ENCODE peak calls at places on chromosomes 5 and 9, in seven cellular contexts. K is thyroid gland, V is ovary, X is A549, I is HepG2, O is GM12891, Y is transverse colon. Z is an unnamed sample.

GRCh38 chr9:77554706-77555105 is 93.4 kb downstream of the GNA14 start:
- DNase-seq in I (no peak), Y (no peak), X (no peak), K (no peak), V (no peak), O (no peak), Z (no peak)

GRCh38 chr5:68277427-68277826 is 61.9 kb downstream of the PIK3R1 start:
- DNase-seq in I (no peak), K (no peak), X (no peak), V (no peak), O (no peak), Y (no peak), Z (peak)

GRCh38 chr9:13064060-13064459 is 215.4 kb downstream of the MPDZ start:
- DNase-seq in I (no peak), K (no peak), O (no peak), X (no peak), V (no peak), Y (no peak), Z (no peak)

GRCh38 chr5:17440766-17441165 is 57.3 kb upstream of the TAF11L2 start:
- DNase-seq in V (no peak), O (no peak), I (no peak), K (no peak), Y (no peak), X (no peak), Z (no peak)

GRCh38 chr9:110048976-110049698 is 158.8 kb downstream of the C9orf152 start:
- DNase-seq in X (no peak), V (no peak), I (no peak), K (peak), O (peak), Y (no peak), Z (no peak)

GRCh38 chr5:122358382-122358990 is 46.4 kb downstream of the SNCAIP start:
- DNase-seq in O (no peak), Y (no peak), V (no peak), I (no peak), X (no peak), K (no peak), Z (no peak)

GRCh38 chr9:117783828-117784227 is 79.6 kb downstream of the TLR4 start:
- DNase-seq in I (no peak), X (no peak), Y (peak), K (no peak), O (peak), V (no peak), Z (no peak)

GRCh38 chr9:129143031-129143441 is 31.8 kb downstream of the PTPA start:
- DNase-seq in O (peak), I (peak), K (peak), Y (peak), X (peak), V (peak), Z (peak)

GRCh38 chr9:13967493-13967892 is 346.4 kb downstream of the NFIB start:
- DNase-seq in V (no peak), K (no peak), X (no peak), O (no peak), Y (no peak), I (no peak), Z (no peak)

GRCh38 chr5:145846087-145846486 is 10.9 kb upstream of the PRELID2 start:
- DNase-seq in V (no peak), I (no peak), X (no peak), O (no peak), Y (no peak), K (no peak), Z (no peak)

GRCh38 chr9:83312543-83312942 is 225.7 kb downstream of the FRMD3 start:
- DNase-seq in I (no peak), X (no peak), O (no peak), K (no peak), V (no peak), Y (no peak), Z (no peak)

GRCh38 chr5:55991768-55992486 is 2.8 kb downstream of the IL6ST start:
- DNase-seq in Y (no peak), I (peak), O (no peak), V (no peak), K (no peak), X (no peak), Z (no peak)

GRCh38 chr5:151202381-151203139 is 21.3 kb downstream of the CCDC69 start:
- DNase-seq in X (peak), K (no peak), V (no peak), Y (no peak), I (no peak), O (no peak), Z (peak)

GRCh38 chr9:73824671-73825070 is 672.5 kb upstream of the RORB start:
- DNase-seq in I (no peak), K (no peak), Y (no peak), V (no peak), X (no peak), O (no peak), Z (no peak)

GRCh38 chr5:158471179-158471924 is 612.4 kb upstream of the CLINT1 start:
- DNase-seq in I (no peak), O (no peak), X (no peak), K (peak), Y (no peak), V (no peak), Z (no peak)

GRCh38 chr9:110025551-110026170 is 182.3 kb downstream of the C9orf152 start:
- DNase-seq in I (no peak), X (no peak), K (no peak), Y (no peak), V (no peak), O (no peak), Z (no peak)

GRCh38 chr5:14008819-14009311 is 64.4 kb upstream of the DNAH5 start:
- DNase-seq in X (peak), O (no peak), Y (no peak), K (peak), I (peak), V (no peak), Z (no peak)

GRCh38 chr5:95843733-95844223 is 21.3 kb upstream of the GLRX start:
- DNase-seq in V (no peak), O (no peak), K (no peak), I (no peak), Y (no peak), X (peak), Z (no peak)

GRCh38 chr9:130450344-130451003 is 5.7 kb downstream of the ASS1 start:
- DNase-seq in O (no peak), Y (peak), X (no peak), I (peak), V (no peak), K (no peak), Z (no peak)

GRCh38 chr9:76433406-76433805 is 25.6 kb upstream of the GCNT1 start:
- DNase-seq in V (no peak), I (no peak), O (no peak), Y (no peak), X (no peak), K (no peak), Z (no peak)

GRCh38 chr9:98087420-98088354 is 31.2 kb downstream of the NANS start:
- DNase-seq in O (no peak), Y (peak), I (no peak), V (peak), X (no peak), K (peak), Z (no peak)

GRCh38 chr5:147690595-147690994 is 91.9 kb downstream of the JAKMIP2 start:
- DNase-seq in I (peak), K (no peak), Y (no peak), X (peak), O (no peak), V (no peak), Z (peak)

GRCh38 chr9:12922209-12922914 is 147.5 kb downstream of the LURAP1L start:
- DNase-seq in X (no peak), K (no peak), O (no peak), V (no peak), I (no peak), Y (no peak), Z (no peak)

GRCh38 chr9:86563350-86563749 is 209.1 kb upstream of the TUT7 start:
- DNase-seq in Y (no peak), O (no peak), V (no peak), X (no peak), K (no peak), I (no peak), Z (no peak)

GRCh38 chr5:72151646-72152045 is 44.4 kb downstream of the MAP1B start:
- DNase-seq in O (no peak), V (no peak), Y (no peak), K (no peak), X (no peak), I (no peak), Z (no peak)

GRCh38 chr9:3528466-3528865 is 2.7 kb upstream of the RFX3 start:
- DNase-seq in X (no peak), Y (no peak), K (no peak), O (no peak), I (no peak), V (no peak), Z (no peak)

GRCh38 chr9:27569406-27569805 is 3.9 kb downstream of the C9orf72 start:
- DNase-seq in O (no peak), V (no peak), X (no peak), Y (no peak), K (no peak), I (peak), Z (no peak)

GRCh38 chr9:27573699-27574265 is 501 bp upstream of the C9orf72 start:
- DNase-seq in X (peak), Y (peak), I (peak), O (peak), K (peak), V (peak), Z (peak)

GRCh38 chr9:27572566-27572917 is 739 bp downstream of the C9orf72 start:
- DNase-seq in X (peak), I (peak), Y (peak), O (no peak), V (no peak), K (peak), Z (no peak)

GRCh38 chr9:27572036-27572435 is 1.2 kb downstream of the C9orf72 start:
- DNase-seq in I (no peak), K (peak), Y (no peak), O (no peak), V (no peak), X (no peak), Z (no peak)

DNA sequence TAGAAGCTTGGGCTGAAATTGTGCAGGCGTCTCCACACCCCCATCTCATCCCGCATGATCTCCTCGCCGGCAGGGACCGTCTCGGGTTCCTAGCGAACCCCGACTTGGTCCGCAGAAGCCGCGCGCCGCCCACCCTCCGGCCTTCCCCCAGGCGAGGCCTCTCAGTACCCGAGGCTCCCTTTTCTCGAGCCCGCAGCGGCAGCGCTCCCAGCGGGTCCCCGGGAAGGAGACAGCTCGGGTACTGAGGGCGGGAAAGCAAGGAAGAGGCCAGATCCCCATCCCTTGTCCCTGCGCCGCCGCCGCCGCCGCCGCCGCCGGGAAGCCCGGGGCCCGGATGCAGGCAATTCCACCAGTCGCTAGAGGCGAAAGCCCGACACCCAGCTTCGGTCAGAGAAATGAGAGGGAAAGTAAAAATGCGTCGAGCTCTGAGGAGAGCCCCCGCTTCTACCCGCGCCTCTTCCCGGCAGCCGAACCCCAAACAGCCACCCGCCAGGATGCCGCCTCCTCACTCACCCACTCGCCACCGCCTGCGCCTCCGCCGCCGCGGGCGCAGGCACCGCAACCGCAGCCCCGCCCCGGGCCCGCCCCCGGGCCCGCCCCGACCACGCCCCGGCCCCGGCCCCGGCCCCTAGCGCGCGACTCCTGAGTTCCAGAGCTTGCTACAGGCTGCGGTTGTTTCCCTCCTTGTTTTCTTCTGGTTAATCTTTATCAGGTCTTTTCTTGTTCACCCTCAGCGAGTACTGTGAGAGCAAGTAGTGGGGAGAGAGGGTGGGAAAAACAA is at the start of gene C9orf72:
- DNase-seq in O (peak), Y (peak), K (peak), I (peak), V (peak), X (no peak), Z (peak)
- TF ChIP-seq POLR2A in O (peak), Y (peak), K (peak), I (peak), V (peak), X (peak), Z (peak)

GRCh38 chr5:61330879-61331406 is 1.1 kb upstream of the ZSWIM6 start:
- DNase-seq in O (peak), X (peak), I (peak), Y (peak), V (peak), K (peak), Z (peak)
- TF ChIP-seq POLR2A in O (no peak), X (no peak), I (no peak), Y (peak), V (no peak), K (no peak), Z (peak)

GRCh38 chr5:180829711-180830110 is 27.1 kb upstream of the MGAT1 start:
- DNase-seq in O (no peak), Y (no peak), V (no peak), K (no peak), X (no peak), I (no peak), Z (no peak)

GRCh38 chr5:180832638-180833068 is 28.4 kb downstream of the ZFP62 start:
- DNase-seq in V (no peak), O (no peak), Y (peak), X (no peak), K (no peak), I (no peak), Z (no peak)

GRCh38 chr5:180831139-180832080 is 28.8 kb upstream of the MGAT1 start:
- DNase-seq in K (peak), Y (peak), O (peak), V (peak), I (no peak), X (peak), Z (peak)

GRCh38 chr5:180825768-180826525 is 23.3 kb upstream of the MGAT1 start:
- DNase-seq in O (no peak), X (no peak), Y (peak), K (peak), I (peak), V (no peak), Z (no peak)

GRCh38 chr5:180830253-180831138 is 27.9 kb upstream of the MGAT1 start:
- DNase-seq in V (peak), O (no peak), K (peak), Y (peak), I (no peak), X (peak), Z (no peak)
- TF ChIP-seq POLR2A in V (peak), O (peak), K (no peak), Y (peak), I (no peak), X (no peak), Z (no peak)

DNA sequence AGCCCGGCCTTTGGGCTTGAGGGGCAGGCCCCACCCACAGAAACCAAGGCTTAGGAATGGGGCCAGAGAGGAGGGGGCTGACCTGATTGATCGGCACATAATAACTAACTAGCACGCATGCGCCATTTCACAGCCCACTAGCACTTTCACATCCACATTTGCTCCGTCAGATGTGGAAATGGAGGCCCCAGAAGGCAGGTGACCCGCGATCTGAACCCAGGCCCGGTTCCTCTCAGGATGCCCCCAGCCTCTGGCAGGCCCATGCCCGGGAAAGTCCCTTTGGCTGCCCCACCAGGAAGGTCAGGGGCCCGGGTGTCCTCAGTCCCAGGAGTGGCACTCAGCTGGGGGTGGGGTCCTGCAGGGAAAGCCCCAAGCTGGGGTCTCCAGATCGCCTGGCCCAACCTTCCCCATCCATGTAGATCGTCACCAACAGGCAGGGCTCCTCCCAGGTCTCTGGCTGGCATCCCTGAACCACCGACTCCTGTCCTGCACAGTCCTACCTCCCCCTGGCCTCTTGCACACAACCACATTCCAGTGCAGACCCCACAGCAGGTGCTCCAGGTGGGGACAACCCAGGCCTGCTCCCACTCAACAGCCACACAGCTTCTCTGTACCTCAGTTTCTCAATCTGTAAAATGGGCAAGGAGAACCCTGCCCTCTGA is 46.7 kb downstream of the VAV2 start:
- DNase-seq in O (peak), Y (no peak), K (no peak), X (no peak), I (no peak), V (no peak), Z (no peak)
- TF ChIP-seq POLR2A in O (peak), Y (no peak), K (no peak), X (no peak), I (no peak), V (no peak), Z (no peak)

DNA sequence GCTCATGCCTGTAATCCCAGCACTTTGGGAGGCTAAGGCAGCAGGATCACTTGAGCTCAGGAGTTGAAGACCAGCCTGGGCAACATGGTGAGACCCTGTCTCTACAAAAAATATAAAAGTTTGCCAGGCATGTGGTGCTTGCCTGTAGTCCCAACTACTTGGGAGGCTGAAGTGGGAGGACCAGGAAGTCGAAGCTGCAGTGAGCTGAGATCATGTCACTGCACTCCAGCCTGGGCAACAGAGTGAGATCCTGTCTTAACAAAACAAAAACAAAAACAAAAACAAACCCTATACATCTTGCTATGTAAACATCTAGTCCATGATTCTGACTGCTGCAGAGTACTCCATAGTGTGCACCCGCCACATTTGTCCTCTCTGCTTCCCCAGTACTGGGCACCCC is 19.8 kb upstream of the PPP2CA start:
- DNase-seq in V (no peak), O (no peak), X (peak), K (no peak), Y (no peak), I (no peak), Z (no peak)
- TF ChIP-seq POLR2A in V (no peak), O (no peak), X (no peak), K (no peak), Y (no peak), I (no peak), Z (no peak)

GRCh38 chr9:133356391-133357091 is at the start of the genes SURF1 and SURF2:
- DNase-seq in O (peak), K (peak), I (peak), Y (peak), V (peak), X (peak), Z (peak)
- TF ChIP-seq POLR2A in O (no peak), K (no peak), I (no peak), Y (peak), V (peak), X (peak), Z (peak)

DNA sequence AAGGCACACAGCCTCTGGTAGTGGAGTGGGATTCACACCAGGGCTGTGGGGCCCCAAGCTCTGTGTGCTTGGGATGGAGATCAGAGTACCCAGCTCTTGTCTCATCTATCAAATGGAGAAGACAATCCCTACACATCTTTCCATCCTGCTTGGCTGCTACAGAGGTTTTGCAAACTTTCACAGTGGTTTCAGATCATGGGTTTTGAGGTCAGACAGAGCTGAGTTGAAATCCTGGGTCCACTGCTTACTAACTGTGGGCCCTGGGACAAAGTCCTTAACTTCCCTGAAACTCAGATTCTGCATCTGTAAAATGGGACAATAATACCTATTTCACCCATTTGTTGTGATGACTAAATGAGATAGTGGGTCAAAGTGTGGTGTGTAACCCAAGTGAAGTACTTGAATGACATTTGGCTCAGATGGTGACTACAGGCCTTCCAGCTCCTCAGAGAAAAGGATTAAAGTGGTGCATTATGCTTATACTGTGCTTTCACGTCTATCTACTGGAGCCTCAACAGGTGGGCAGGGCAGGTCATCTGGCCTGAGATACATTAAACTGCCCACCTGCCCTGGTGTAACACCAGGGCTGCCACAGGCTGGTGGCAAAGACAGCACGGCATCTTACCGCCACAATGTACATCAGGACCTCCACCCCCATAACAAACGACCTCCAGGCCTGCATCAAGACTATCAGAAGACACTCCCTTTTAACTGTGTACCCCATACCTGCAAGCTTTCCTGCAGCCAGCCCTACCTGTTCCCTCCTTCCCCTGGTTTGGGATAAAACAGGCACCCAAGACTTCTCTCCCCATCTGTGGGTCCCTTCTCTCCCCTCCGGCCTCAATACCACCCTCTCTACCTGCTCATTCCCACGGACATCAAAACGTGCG is 774 bp upstream of the TRAF1 start:
- DNase-seq in X (no peak), I (no peak), O (no peak), Y (no peak), K (no peak), V (no peak), Z (no peak)
- TF ChIP-seq POLR2A in X (no peak), I (no peak), O (no peak), Y (no peak), K (no peak), V (no peak), Z (no peak)

Z was measured in H54.